ENCODE peak calls at places on chromosomes 5 and 9, in seven cellular contexts. M, N, V, K, Z, L and H are unnamed samples.

GRCh38 chr5:32538031-32538547 is 47.3 kb upstream of the SUB1 start:
- DNase-seq in Z (no peak), M (peak), L (no peak), K (no peak), N (no peak), V (no peak), H (no peak)

GRCh38 chr5:110439280-110439679 is 287.2 kb downstream of the TMEM232 start:
- DNase-seq in M (no peak), Z (no peak), V (no peak), L (no peak), N (no peak), K (no peak), H (no peak)

GRCh38 chr5:26757941-26758340 is 280.4 kb downstream of the CDH9 start:
- DNase-seq in Z (peak), M (no peak), V (no peak), N (no peak), K (no peak), L (no peak), H (no peak)

GRCh38 chr9:136847065-136847826 is 2.0 kb upstream of the PHPT1 start:
- DNase-seq in K (no peak), L (no peak), N (peak), Z (peak), V (no peak), M (peak), H (no peak)

GRCh38 chr9:75626860-75627259 is 263.6 kb upstream of the PCSK5 start:
- DNase-seq in M (no peak), V (no peak), Z (no peak), K (no peak), N (no peak), L (no peak), H (no peak)

GRCh38 chr9:20732118-20732517 is 48.1 kb downstream of the FOCAD start:
- DNase-seq in N (no peak), K (no peak), V (no peak), L (peak), Z (peak), M (no peak), H (no peak)

GRCh38 chr9:73412874-73413273 is 261.2 kb downstream of the ANXA1 start:
- DNase-seq in N (no peak), V (no peak), K (no peak), L (no peak), Z (no peak), M (peak), H (no peak)

GRCh38 chr5:169384661-169385060 is 83.7 kb upstream of the SLIT3 start:
- DNase-seq in N (no peak), M (no peak), K (no peak), L (peak), V (no peak), Z (no peak), H (no peak)

GRCh38 chr9:131407717-131408195 is 13.9 kb downstream of the PRRC2B start:
- DNase-seq in V (no peak), K (peak), L (no peak), M (peak), Z (peak), N (peak), H (no peak)

GRCh38 chr5:4413996-4414395 is 726.1 kb upstream of the ADAMTS16 start:
- DNase-seq in V (no peak), N (no peak), K (no peak), M (no peak), Z (no peak), L (no peak), H (no peak)

GRCh38 chr9:24210641-24211040 is 335.1 kb downstream of the IZUMO3 start:
- DNase-seq in K (no peak), L (no peak), Z (no peak), V (no peak), M (no peak), N (no peak), H (no peak)

GRCh38 chr5:150615141-150615699 is 25.2 kb upstream of the SYNPO start:
- DNase-seq in K (no peak), M (peak), L (no peak), N (no peak), V (no peak), Z (no peak), H (no peak)

GRCh38 chr5:180688326-180689070 is 39.1 kb upstream of the FLT4 start:
- DNase-seq in L (no peak), V (no peak), K (no peak), M (no peak), N (no peak), Z (no peak), H (no peak)

GRCh38 chr9:734831-735511 is 106.5 kb upstream of the DMRT1 start:
- DNase-seq in L (peak), N (peak), V (no peak), Z (no peak), M (peak), K (no peak), H (no peak)

GRCh38 chr5:59036274-59036961 is 453.5 kb downstream of the RAB3C start:
- DNase-seq in Z (peak), N (peak), V (no peak), M (peak), L (peak), K (peak), H (no peak)

GRCh38 chr5:109805472-109805871 is 115.7 kb downstream of the MAN2A1 start:
- DNase-seq in V (no peak), N (no peak), M (peak), L (no peak), Z (no peak), K (no peak), H (no peak)

GRCh38 chr5:79613571-79613970 is 1.3 kb downstream of the TENT2 start:
- DNase-seq in L (no peak), K (no peak), Z (no peak), M (no peak), N (no peak), V (no peak), H (no peak)

GRCh38 chr5:87195104-87195581 is 72.5 kb upstream of the RASA1 start:
- DNase-seq in K (no peak), V (no peak), Z (peak), M (peak), L (peak), N (no peak), H (no peak)

GRCh38 chr9:97398999-97399758 is 12.7 kb upstream of the TDRD7 start:
- DNase-seq in L (peak), K (peak), N (peak), M (peak), Z (peak), V (peak), H (peak)

GRCh38 chr5:38546691-38547146 is 9.7 kb downstream of the LIFR start:
- DNase-seq in M (no peak), Z (no peak), K (no peak), N (no peak), V (no peak), L (no peak), H (no peak)

GRCh38 chr5:170427672-170428236 is 38.6 kb upstream of the KCNMB1 start:
- DNase-seq in M (peak), N (no peak), Z (no peak), V (no peak), K (no peak), L (no peak), H (peak)

GRCh38 chr9:115132648-115133047 is 14.7 kb upstream of the TNC start:
- DNase-seq in L (no peak), V (no peak), M (no peak), Z (no peak), K (no peak), N (no peak), H (no peak)

GRCh38 chr5:103582364-103582763 is 19.8 kb upstream of the NUDT12 start:
- DNase-seq in Z (peak), M (peak), N (no peak), V (no peak), K (no peak), L (peak), H (no peak)

GRCh38 chr5:159582756-159583523 is 252.7 kb upstream of the IL12B start:
- DNase-seq in K (no peak), L (no peak), V (no peak), Z (peak), N (no peak), M (no peak), H (no peak)

GRCh38 chr9:86585422-86586143 is 231.4 kb upstream of the TUT7 start:
- DNase-seq in L (no peak), V (no peak), N (no peak), K (no peak), M (peak), Z (no peak), H (no peak)

GRCh38 chr9:86586144-86586494 is 231.9 kb upstream of the TUT7 start:
- DNase-seq in N (no peak), K (no peak), Z (no peak), V (no peak), L (no peak), M (no peak), H (no peak)

GRCh38 chr9:86591472-86591871 is 237.3 kb upstream of the TUT7 start:
- DNase-seq in Z (no peak), L (no peak), M (peak), N (no peak), K (no peak), V (no peak), H (no peak)

GRCh38 chr9:86594724-86595123 is 240.5 kb upstream of the TUT7 start:
- DNase-seq in M (no peak), L (no peak), V (no peak), Z (no peak), K (no peak), N (no peak), H (no peak)

DNA sequence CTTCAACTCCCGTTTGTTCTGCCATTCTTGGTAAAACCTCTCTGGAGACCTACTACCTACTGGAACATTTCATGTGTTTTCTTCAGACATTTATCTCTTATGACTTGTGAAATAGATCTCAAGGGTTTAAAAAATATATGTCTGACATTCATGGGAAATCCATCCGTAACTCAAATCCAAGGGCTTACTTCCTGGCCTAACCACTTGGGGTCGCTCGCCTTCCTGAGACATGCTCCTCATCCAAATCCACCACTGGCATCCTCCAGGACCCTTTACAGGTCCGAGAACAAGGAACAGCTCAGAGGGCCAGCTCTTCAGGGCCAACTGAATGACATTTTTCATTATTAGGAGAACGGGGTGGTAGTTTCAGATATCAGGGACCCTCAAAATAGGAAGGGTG is 235.1 kb upstream of the TUT7 start:
- DNase-seq in V (no peak), K (no peak), Z (no peak), N (no peak), M (no peak), L (no peak), H (no peak)
- TF ChIP-seq CTCF in V (peak), K (no peak), Z (peak), N (no peak), M (no peak), L (no peak), H (no peak)

GRCh38 chr9:70352802-70353201 is 61.7 kb downstream of the KLF9 start:
- DNase-seq in Z (no peak), N (no peak), L (peak), V (no peak), M (peak), K (no peak), H (no peak)
- TF ChIP-seq CTCF in Z (peak), N (peak), L (peak), V (peak), M (peak), K (peak), H (no peak)

GRCh38 chr9:95044731-95045508 is 272.6 kb downstream of the FANCC start:
- DNase-seq in N (peak), Z (peak), M (no peak), V (no peak), K (no peak), L (no peak), H (peak)
- TF ChIP-seq CTCF in N (no peak), Z (peak), M (no peak), V (peak), K (no peak), L (peak), H (peak)

GRCh38 chr9:4674783-4675182 is 4.6 kb upstream of the CDC37L1 start:
- DNase-seq in K (no peak), V (no peak), M (peak), L (peak), N (no peak), Z (peak), H (no peak)
- TF ChIP-seq CTCF in K (no peak), V (peak), M (peak), L (no peak), N (no peak), Z (no peak), H (no peak)